ENCODE peak calls at places on chromosomes 4 and X, in eight cellular contexts. S is MM.1S; V is central memory CD4-positive, alpha-beta T cell; L is mesendoderm; K is HS-5; E is HEK293T; C is pons; P is posterior cingulate gyrus. H is an unnamed sample.

GRCh38 chr4:139656614-139657486 is 8.8 kb upstream of the MGST2 start:
- DNase-seq in S (peak), V (peak), L (peak), K (no peak), E (peak), C (peak), P (peak), H (peak)

GRCh38 chr4:140247237-140247636 is 93.3 kb upstream of the MAML3 start:
- DNase-seq in S (no peak), V (no peak), L (no peak), K (no peak), E (no peak), C (no peak), P (no peak), H (no peak)

GRCh38 chr4:100366213-100366612 is 151.6 kb downstream of the EMCN start:
- DNase-seq in S (no peak), V (no peak), L (peak), K (no peak), E (no peak), C (no peak), P (no peak), H (no peak)

GRCh38 chrX:69615323-69615722 is 590 bp upstream of the EDA start:
- DNase-seq in S (no peak), V (no peak), L (no peak), K (no peak), E (no peak), C (no peak), P (no peak), H (no peak)

GRCh38 chr4:5043579-5043978 is 7.7 kb upstream of the STK32B start:
- DNase-seq in S (no peak), V (no peak), L (peak), K (no peak), E (no peak), C (no peak), P (no peak), H (no peak)

GRCh38 chr4:169485791-169486742 is 126.3 kb downstream of the NEK1 start:
- DNase-seq in S (peak), V (peak), L (peak), K (peak), E (peak), C (peak), P (no peak), H (peak)

GRCh38 chr4:56654238-56654632 is 26.9 kb downstream of the HOPX start:
- DNase-seq in S (no peak), V (no peak), L (no peak), K (no peak), E (no peak), C (no peak), P (no peak), H (no peak)

GRCh38 chr4:168503652-168504362 is 7.0 kb downstream of the PALLD start:
- DNase-seq in S (no peak), V (no peak), L (no peak), K (no peak), E (no peak), C (peak), P (no peak), H (no peak)

GRCh38 chr4:95050980-95051688 is 293.4 kb downstream of the BMPR1B start:
- DNase-seq in S (no peak), V (no peak), L (peak), K (no peak), E (peak), C (no peak), P (peak), H (no peak)

GRCh38 chrX:123086768-123087167 is 97.3 kb upstream of the GRIA3 start:
- DNase-seq in S (no peak), V (no peak), L (no peak), K (no peak), E (no peak), C (no peak), P (no peak), H (no peak)

GRCh38 chrX:105876658-105877057 is 54.3 kb downstream of the NRK start:
- DNase-seq in S (peak), V (no peak), L (peak), K (no peak), E (peak), C (peak), P (no peak), H (no peak)

H was measured in WERI-Rb-1.